ENCODE peak calls at places on chromosomes 2 and 18, in five cellular contexts. D is sigmoid colon, F is A549, N is right lobe of liver, G is upper lobe of left lung. M is an unnamed sample.

GRCh38 chr18:26575865-26576217 is 27.5 kb upstream of the KCTD1 start:
- DNase-seq in F (peak; percentile 46), G (no peak), N (no peak), D (no peak), M (no peak)

GRCh38 chr2:133062946-133063345 is 392.9 kb upstream of the LYPD1 start:
- DNase-seq in N (no peak), F (no peak), G (no peak), D (no peak), M (no peak)

GRCh38 chr2:204395539-204395938 is 149.7 kb upstream of the PARD3B start:
- DNase-seq in N (no peak), D (no peak), G (no peak), F (no peak), M (no peak)

GRCh38 chr2:213221962-213222361 is 62.3 kb upstream of the SPAG16 start:
- DNase-seq in F (no peak), G (no peak), D (no peak), N (no peak), M (no peak)

GRCh38 chr2:9993490-9994165 is 42.1 kb downstream of the GRHL1 start:
- DNase-seq in G (no peak), D (peak; percentile 65), N (no peak), F (no peak), M (no peak)

GRCh38 chr2:67290451-67290991 is 106.6 kb upstream of the ETAA1 start:
- DNase-seq in D (no peak), N (no peak), G (no peak), F (no peak), M (no peak)

GRCh38 chr2:107094450-107094986 is 208.6 kb upstream of the ST6GAL2 start:
- DNase-seq in F (no peak), N (no peak), G (no peak), D (no peak), M (no peak)

GRCh38 chr2:26088038-26088643 is 54.3 kb downstream of the RAB10 start:
- DNase-seq in D (no peak), F (peak; percentile 51), G (no peak), N (no peak), M (no peak)

GRCh38 chr18:63099026-63099840 is 220.3 kb downstream of the BCL2 start:
- DNase-seq in F (no peak), D (no peak), N (no peak), G (no peak), M (no peak)

GRCh38 chr2:194096402-194096801 is 1560.6 kb upstream of the SLC39A10 start:
- DNase-seq in N (no peak), D (no peak), G (no peak), F (no peak), M (no peak)

GRCh38 chr2:177355874-177356273 is 36.7 kb upstream of the AGPS start:
- DNase-seq in G (no peak), D (no peak), N (no peak), F (no peak), M (no peak)

GRCh38 chr2:216683846-216684245 is 11.5 kb downstream of the IGFBP5 start:
- DNase-seq in F (no peak), D (peak; percentile 95), N (no peak), G (no peak), M (no peak)

GRCh38 chr2:160401895-160402294 is 91.7 kb downstream of the RBMS1 start:
- DNase-seq in D (no peak), G (no peak), N (no peak), F (no peak), M (no peak)

GRCh38 chr18:44828080-44828479 is 147.4 kb downstream of the SETBP1 start:
- DNase-seq in D (no peak), N (no peak), F (no peak), G (no peak), M (no peak)

GRCh38 chr2:69271831-69272257 is 115.2 kb downstream of the GFPT1 start:
- DNase-seq in G (no peak), D (no peak), N (no peak), F (no peak), M (no peak)

GRCh38 chr2:69272803-69273471 is 114.1 kb downstream of the GFPT1 start:
- DNase-seq in G (peak; percentile 3), D (no peak), F (no peak), N (peak; percentile 57), M (no peak)

GRCh38 chr2:69269330-69269729 is 117.7 kb downstream of the GFPT1 start:
- DNase-seq in D (no peak), N (no peak), G (no peak), F (no peak), M (no peak)
- TF ChIP-seq POLR2A in D (no peak), N (no peak), G (no peak), F (no peak), M (no peak)

GRCh38 chr2:152433289-152433688 is 98.3 kb downstream of the FMNL2 start:
- DNase-seq in F (no peak), G (no peak), D (no peak), N (no peak), M (no peak)

GRCh38 chr2:152432765-152433164 is 97.8 kb downstream of the FMNL2 start:
- DNase-seq in F (no peak), N (no peak), G (no peak), D (no peak), M (no peak)

GRCh38 chr2:152436148-152436547 is 101.2 kb downstream of the FMNL2 start:
- DNase-seq in G (no peak), D (no peak), F (no peak), N (no peak), M (no peak)

GRCh38 chr2:152433814-152434213 is 98.8 kb downstream of the FMNL2 start:
- DNase-seq in D (no peak), G (no peak), N (no peak), F (no peak), M (no peak)

DNA sequence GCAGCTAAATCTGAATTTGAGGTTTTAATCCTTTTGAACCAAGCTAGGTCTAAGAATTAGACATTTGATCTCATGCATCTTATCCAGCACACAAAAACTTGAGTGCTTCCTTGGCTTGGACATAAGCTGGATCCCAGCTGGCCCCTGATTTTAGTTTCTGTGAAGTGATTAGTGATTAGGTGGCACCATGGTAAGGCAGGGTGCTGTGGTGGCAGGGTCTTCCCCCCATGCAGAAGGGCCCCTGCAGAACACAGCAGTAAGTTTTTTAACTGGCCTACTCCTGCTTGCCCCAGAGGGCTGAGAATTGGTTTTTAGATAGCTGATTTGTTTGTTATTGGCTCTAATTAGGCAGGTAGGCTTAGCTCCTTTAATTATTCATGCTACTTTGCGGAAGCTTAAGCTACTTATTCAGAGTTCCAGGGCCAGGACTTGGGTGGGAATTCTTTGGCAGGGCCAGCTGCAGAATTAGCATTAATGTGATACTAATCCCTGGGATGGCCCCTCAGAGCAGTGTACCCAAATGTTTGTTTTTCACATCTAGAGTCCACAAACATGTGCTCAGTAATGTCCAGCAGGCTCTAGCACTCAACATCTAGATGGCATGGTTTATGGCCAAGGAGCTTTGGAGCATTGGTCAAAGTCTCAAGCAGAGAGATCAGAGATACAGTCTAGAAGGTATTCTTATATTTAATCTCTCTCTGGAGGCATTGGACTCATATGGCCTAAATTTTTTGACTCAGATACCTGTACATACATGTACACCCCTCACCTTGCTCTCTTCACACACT is 99.6 kb downstream of the FMNL2 start:
- DNase-seq in G (no peak), F (no peak), D (no peak), N (no peak), M (no peak)
- H3K27ac ChIP-seq in G (peak overlapping the region; percentile 78), F (peak overlapping the region; percentile 8), D (no peak overlapping the region), N (no peak overlapping the region), M (no peak overlapping the region)

GRCh38 chr2:235493775-235494715 is at the start of gene AGAP1:
- DNase-seq in F (peak; percentile 70), G (peak; percentile 98), D (peak; percentile 94), N (peak; percentile 90), M (peak; percentile 90)

GRCh38 chr2:235493402-235493774 is 455 bp upstream of the AGAP1 start:
- DNase-seq in N (no peak), G (no peak), D (peak; percentile 85), F (no peak), M (no peak)

GRCh38 chr2:235494716-235495372 is 1.0 kb downstream of the AGAP1 start:
- DNase-seq in D (peak; percentile 80), G (peak; percentile 90), N (peak; percentile 59), F (no peak), M (peak; percentile 60)

GRCh38 chr2:235495373-235496238 is 1.8 kb downstream of the AGAP1 start:
- DNase-seq in D (no peak), F (no peak), G (no peak), N (no peak), M (no peak)

GRCh38 chr2:235492850-235493344 is 946 bp upstream of the AGAP1 start:
- DNase-seq in N (no peak), D (no peak), G (peak; percentile 79), F (no peak), M (peak; percentile 5)
- H3K4me3 ChIP-seq in N (peak overlapping the region; percentile 67), D (peak overlapping the region; percentile 34), G (peak overlapping the region; percentile 74), F (peak overlapping the region; percentile 93), M (peak overlapping the region; percentile 96)

DNA sequence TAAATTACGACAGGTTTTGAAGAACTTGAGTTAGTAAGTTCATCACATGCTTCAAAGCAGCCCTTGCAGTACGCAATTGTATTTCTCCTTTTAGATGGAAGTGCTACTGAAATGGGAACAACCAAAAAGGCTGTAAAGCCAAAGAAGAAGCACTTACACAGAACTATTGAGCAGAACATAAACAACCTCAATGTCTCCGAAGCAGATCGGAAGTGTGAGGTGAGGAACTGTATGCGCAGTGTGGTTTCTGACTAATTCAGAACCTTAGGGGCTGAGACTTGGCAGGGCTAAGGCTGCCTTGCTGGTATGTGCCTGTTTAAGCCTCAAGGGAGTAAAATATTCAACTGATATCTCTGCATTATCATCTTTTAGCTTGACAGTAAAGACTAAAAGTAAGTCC is 8.4 kb downstream of the NCAPH start:
- DNase-seq in F (no peak), G (no peak), N (no peak), D (no peak), M (no peak)
- TF ChIP-seq POLR2A in F (no peak), G (no peak), N (no peak), D (no peak), M (no peak)

GRCh38 chr2:206457188-206457634 is 13.9 kb downstream of the ADAM23 start:
- DNase-seq in F (no peak), N (no peak), G (no peak), D (no peak), M (no peak)

GRCh38 chr2:206456078-206456769 is 12.9 kb downstream of the ADAM23 start:
- DNase-seq in N (no peak), F (no peak), G (no peak), D (no peak), M (no peak)

GRCh38 chr2:206452750-206453149 is 9.4 kb downstream of the ADAM23 start:
- DNase-seq in G (no peak), F (no peak), D (no peak), N (no peak), M (no peak)

GRCh38 chr2:206452242-206452641 is 8.9 kb downstream of the ADAM23 start:
- DNase-seq in N (no peak), G (no peak), F (no peak), D (no peak), M (no peak)
- H3K27ac ChIP-seq in N (no peak overlapping the region), G (no peak overlapping the region), F (no peak overlapping the region), D (no peak overlapping the region), M (no peak overlapping the region)

M was measured in adrenal gland.